ENCODE peak calls at places on chromosomes 6 and 20, in four cellular contexts. L is non-pigmented ciliary epithelial cell, P is GDM1, T is GM04504. I is an unnamed sample.
A peak's percentile ranks its signal among the peaks of the same experiment; 100 is the strongest.

GRCh38 chr20:32036716-32037355 is 15.2 kb upstream of the HCK start:
- DNase-seq in L (no peak), P (no peak), T (no peak), I (no peak)

GRCh38 chr6:131116755-131117360 is 18.4 kb upstream of the AKAP7 start:
- DNase-seq in L (no peak), P (peak; percentile 6), T (peak; percentile 27), I (no peak)

GRCh38 chr6:23784313-23784919 is 341.6 kb upstream of the NRSN1 start:
- DNase-seq in L (no peak), P (no peak), T (no peak), I (no peak)

GRCh38 chr6:7188492-7188891 is 80.7 kb downstream of the RREB1 start:
- DNase-seq in L (no peak), P (no peak), T (no peak), I (no peak)

GRCh38 chr6:56958481-56958880 is 3.6 kb downstream of the BEND6 start:
- DNase-seq in L (no peak), P (no peak), T (no peak), I (no peak)

GRCh38 chr6:47292944-47293343 is 16.8 kb downstream of the TNFRSF21 start:
- DNase-seq in L (no peak), P (no peak), T (no peak), I (no peak)

GRCh38 chr6:42091718-42092023 is 41.3 kb downstream of the TAF8 start:
- DNase-seq in L (no peak), P (no peak), T (no peak), I (no peak)

GRCh38 chr6:74199146-74199680 is 503.2 kb downstream of the CD109 start:
- DNase-seq in L (no peak), P (no peak), T (no peak), I (no peak)

GRCh38 chr6:165049362-165049761 is 260.0 kb downstream of the C6orf118 start:
- DNase-seq in L (no peak), P (peak; percentile 10), T (no peak), I (peak; percentile 79)

GRCh38 chr20:32599783-32600340 is 14.7 kb upstream of the NOL4L start:
- DNase-seq in L (no peak), P (no peak), T (no peak), I (no peak)

GRCh38 chr6:91303326-91303725 is 716.5 kb upstream of the MAP3K7 start:
- DNase-seq in L (no peak), P (no peak), T (no peak), I (no peak)

GRCh38 chr6:90468859-90469258 is 118.0 kb downstream of the MAP3K7 start:
- DNase-seq in L (no peak), P (no peak), T (no peak), I (no peak)

GRCh38 chr6:75266716-75267291 is 17.8 kb downstream of the TMEM30A start:
- DNase-seq in L (no peak), P (peak; percentile 25), T (no peak), I (no peak)

GRCh38 chr6:90005048-90005827 is 111.0 kb downstream of the GJA10 start:
- DNase-seq in L (no peak), P (no peak), T (no peak), I (no peak)

GRCh38 chr6:142518126-142518525 is 216.3 kb downstream of the ADGRG6 start:
- DNase-seq in L (no peak), P (no peak), T (no peak), I (no peak)

GRCh38 chr6:110590821-110591351 is 114.5 kb upstream of the SLC22A16 start:
- DNase-seq in L (peak; percentile 27), P (no peak), T (no peak), I (no peak)

GRCh38 chr6:135085700-135086413 is 31.2 kb upstream of the HBS1L start:
- DNase-seq in L (no peak), P (no peak), T (no peak), I (no peak)

GRCh38 chr6:28709478-28710349 is 184.0 kb downstream of the GPX5 start:
- DNase-seq in L (no peak), P (no peak), T (no peak), I (no peak)

GRCh38 chr6:37243131-37243815 is 14.3 kb upstream of the TBC1D22B start:
- DNase-seq in L (no peak), P (no peak), T (no peak), I (no peak)

GRCh38 chr20:31669876-31670275 is 32.2 kb downstream of the COX4I2 start:
- DNase-seq in L (no peak), P (no peak), T (no peak), I (no peak)

GRCh38 chr20:63653041-63653973 is at the start of gene STMN3:
- DNase-seq in L (peak; percentile 62), P (peak; percentile 89), T (peak; percentile 49), I (peak; percentile 97)

GRCh38 chr6:167094820-167095637 is 27.9 kb upstream of the CCR6 start:
- DNase-seq in L (no peak), P (no peak), T (no peak), I (no peak)

GRCh38 chr20:25149986-25150385 is 45.5 kb upstream of the ENTPD6 start:
- DNase-seq in L (no peak), P (no peak), T (no peak), I (no peak)

GRCh38 chr6:30647802-30648460 is 998 bp downstream of the C6orf136 start:
- DNase-seq in L (no peak), P (no peak), T (no peak), I (no peak)

GRCh38 chr6:10404799-10405524 is 9.9 kb downstream of the TFAP2A start:
- DNase-seq in L (no peak), P (no peak), T (no peak), I (no peak)

GRCh38 chr6:116616757-116617093 is 446 bp downstream of the RSPH4A start:
- DNase-seq in L (no peak), P (no peak), T (no peak), I (no peak)

GRCh38 chr6:137819740-137820139 is 47.3 kb upstream of the TNFAIP3 start:
- DNase-seq in L (no peak), P (peak; percentile 18), T (no peak), I (no peak)

GRCh38 chr20:48003021-48003420 is 217.7 kb upstream of the SULF2 start:
- DNase-seq in L (no peak), P (no peak), T (no peak), I (no peak)

GRCh38 chr6:142087950-142088857 is 44.5 kb upstream of the GJE1 start:
- DNase-seq in L (no peak), P (no peak), T (no peak), I (no peak)

GRCh38 chr6:53910834-53911233 is 116.0 kb downstream of the LRRC1 start:
- DNase-seq in L (no peak), P (no peak), T (no peak), I (no peak)

GRCh38 chr6:6319947-6320811 is at the start of gene F13A1:
- DNase-seq in L (no peak), P (no peak), T (no peak), I (no peak)

GRCh38 chr6:45539124-45539523 is 161.4 kb upstream of the SUPT3H start:
- DNase-seq in L (no peak), P (no peak), T (no peak), I (no peak)

GRCh38 chr6:46894429-46894828 is 27.3 kb downstream of the ADGRF5 start:
- DNase-seq in L (no peak), P (no peak), T (no peak), I (no peak)

GRCh38 chr6:226516-227073 is 65.7 kb upstream of the DUSP22 start:
- DNase-seq in L (no peak), P (no peak), T (no peak), I (no peak)

GRCh38 chr6:34223381-34223963 is 13.2 kb upstream of the HMGA1 start:
- DNase-seq in L (no peak), P (no peak), T (no peak), I (no peak)

GRCh38 chr6:106159531-106159940 is 73.4 kb downstream of the PRDM1 start:
- DNase-seq in L (peak; percentile 78), P (no peak), T (peak; percentile 87), I (no peak)

GRCh38 chr6:25337004-25337403 is 57.8 kb downstream of the CARMIL1 start:
- DNase-seq in L (no peak), P (no peak), T (no peak), I (no peak)

GRCh38 chr20:25220810-25221591 is 25.5 kb downstream of the ENTPD6 start:
- DNase-seq in L (no peak), P (no peak), T (no peak), I (no peak)

GRCh38 chr20:23146111-23146640 is 60.1 kb upstream of the CD93 start:
- DNase-seq in L (no peak), P (no peak), T (no peak), I (no peak)

GRCh38 chr20:32648761-32649615 is 24.8 kb downstream of the C20orf203 start:
- DNase-seq in L (no peak), P (no peak), T (no peak), I (no peak)